ENCODE peak calls at places on chromosomes 4 and X, in eight cellular contexts. P is CD8-positive, alpha-beta T cell; T is substantia nigra; F is pancreas; W is GM23338; S is fibroblast of pulmonary artery; N is stimulated activated CD4-positive, alpha-beta T cell treated with anti-CD3 and anti-CD28 coated beads, Interleukin-15, amount 100 ng/mL, for 1 hour; G is Daoy. J is an unnamed sample.

GRCh38 chr4:53141308-53141707 is 224.6 kb downstream of the SCFD2 start:
- DNase-seq in P (no peak), T (no peak), F (no peak), W (no peak), S (peak), N (no peak), G (no peak), J (no peak)

GRCh38 chr4:82818974-82819662 is 20.5 kb upstream of the SCD5 start:
- DNase-seq in P (no peak), T (no peak), F (no peak), W (no peak), S (no peak), N (no peak), G (no peak), J (no peak)

GRCh38 chr4:54882616-54883015 is 224.9 kb downstream of the KIT start:
- DNase-seq in P (no peak), T (no peak), F (no peak), W (no peak), S (peak), N (no peak), G (no peak), J (no peak)

GRCh38 chr4:8084712-8085490 is 73.7 kb downstream of the ABLIM2 start:
- DNase-seq in P (no peak), T (no peak), F (no peak), W (no peak), S (no peak), N (no peak), G (no peak), J (no peak)

GRCh38 chrX:57752866-57753265 is 72.8 kb upstream of the NLRP2B start:
- DNase-seq in P (no peak), T (no peak), F (no peak), W (peak), S (no peak), N (no peak), G (no peak), J (no peak)

GRCh38 chr4:147587061-147587460 is 30.1 kb upstream of the TMEM184C start:
- DNase-seq in P (no peak), T (no peak), F (no peak), W (no peak), S (no peak), N (no peak), G (no peak), J (no peak)

GRCh38 chr4:165288639-165289428 is 38.6 kb upstream of the MSMO1 start:
- DNase-seq in P (no peak), T (no peak), F (no peak), W (no peak), S (peak), N (no peak), G (no peak), J (no peak)

GRCh38 chr4:89539374-89539773 is 231.8 kb upstream of the GPRIN3 start:
- DNase-seq in P (no peak), T (no peak), F (no peak), W (no peak), S (peak), N (no peak), G (peak), J (no peak)

GRCh38 chr4:156815717-156816319 is 155.8 kb downstream of the PDGFC start:
- DNase-seq in P (no peak), T (no peak), F (no peak), W (no peak), S (no peak), N (no peak), G (no peak), J (no peak)

GRCh38 chr4:71206763-71207162 is 132.1 kb upstream of the SLC4A4 start:
- DNase-seq in P (no peak), T (no peak), F (no peak), W (no peak), S (no peak), N (no peak), G (no peak), J (no peak)

GRCh38 chr4:181964731-181965130 is 278.5 kb upstream of the TENM3 start:
- DNase-seq in P (no peak), T (no peak), F (no peak), W (no peak), S (no peak), N (no peak), G (no peak), J (no peak)

GRCh38 chr4:111562811-111563210 is 582.4 kb upstream of the FAM241A start:
- DNase-seq in P (no peak), T (no peak), F (no peak), W (peak), S (no peak), N (no peak), G (no peak), J (no peak)

GRCh38 chr4:4397441-4397819 is 10.5 kb downstream of the NSG1 start:
- DNase-seq in P (no peak), T (no peak), F (no peak), W (no peak), S (no peak), N (no peak), G (no peak), J (no peak)

GRCh38 chr4:8404791-8405515 is 35.6 kb downstream of the ACOX3 start:
- DNase-seq in P (no peak), T (no peak), F (no peak), W (no peak), S (no peak), N (no peak), G (no peak), J (no peak)

GRCh38 chrX:10016516-10017132 is 49.5 kb downstream of the CLDN34 start:
- DNase-seq in P (no peak), T (no peak), F (no peak), W (no peak), S (no peak), N (no peak), G (no peak), J (no peak)

GRCh38 chr4:5995901-5996623 is 22.2 kb downstream of the C4orf50 start:
- DNase-seq in P (no peak), T (no peak), F (no peak), W (no peak), S (no peak), N (no peak), G (no peak), J (no peak)

J was measured in mucosa of gallbladder.